ENCODE peak calls at places on chromosome 10, in five cellular contexts. X, I, A, C and Y are unnamed samples.

GRCh38 chr10:86693721-86694369 is 25.5 kb downstream of the LDB3 start:
- DNase-seq in X (no peak), A (no peak), C (no peak), I (peak), Y (peak)

GRCh38 chr10:121696854-121697253 is 98.6 kb upstream of the FGFR2 start:
- DNase-seq in I (no peak), X (no peak), A (no peak), C (no peak), Y (no peak)

GRCh38 chr10:71389768-71390434 is 6.8 kb upstream of the CDH23 start:
- DNase-seq in C (no peak), A (peak), I (no peak), X (no peak), Y (no peak)

GRCh38 chr10:22620140-22620857 is 94.1 kb downstream of the PIP4K2A start:
- DNase-seq in X (peak), A (peak), C (no peak), I (peak), Y (no peak)

GRCh38 chr10:13727574-13727973 is 140.8 kb downstream of the PRPF18 start:
- DNase-seq in C (no peak), X (no peak), A (no peak), I (no peak), Y (no peak)

GRCh38 chr10:26534384-26534783 is 96.2 kb downstream of the APBB1IP start:
- DNase-seq in C (no peak), X (no peak), A (no peak), I (no peak), Y (no peak)

GRCh38 chr10:2980116-2980515 is 87.2 kb upstream of the PFKP start:
- DNase-seq in A (no peak), X (no peak), C (no peak), I (peak), Y (no peak)

GRCh38 chr10:17025444-17026295 is 103.9 kb downstream of the CUBN start:
- DNase-seq in C (peak), A (no peak), X (peak), I (peak), Y (no peak)

GRCh38 chr10:131842351-131843088 is 58.3 kb upstream of the PPP2R2D start:
- DNase-seq in I (no peak), A (no peak), X (no peak), C (no peak), Y (no peak)

GRCh38 chr10:80684217-80684616 is 146.5 kb downstream of the SH2D4B start:
- DNase-seq in I (peak), X (no peak), A (no peak), C (no peak), Y (no peak)

GRCh38 chr10:120098242-120098930 is 205.9 kb downstream of the SEC23IP start:
- DNase-seq in I (peak), X (no peak), A (no peak), C (no peak), Y (peak)

GRCh38 chr10:78301891-78302738 is 268.5 kb downstream of the RPS24 start:
- DNase-seq in C (no peak), I (no peak), A (peak), X (no peak), Y (no peak)

GRCh38 chr10:29305031-29305335 is 16.1 kb downstream of the LYZL1 start:
- DNase-seq in A (no peak), I (no peak), C (no peak), X (no peak), Y (no peak)

GRCh38 chr10:86348321-86349210 is 18.0 kb downstream of the GRID1 start:
- DNase-seq in I (no peak), C (no peak), X (no peak), A (peak), Y (no peak)

GRCh38 chr10:132810807-132811700 is 25.1 kb upstream of the NKX6-2 start:
- DNase-seq in I (no peak), A (no peak), X (no peak), C (no peak), Y (no peak)

GRCh38 chr10:4310153-4310552 is 515.9 kb upstream of the AKR1E2 start:
- DNase-seq in I (no peak), C (no peak), X (no peak), A (no peak), Y (no peak)

GRCh38 chr10:12832096-12832495 is 169.4 kb downstream of the CCDC3 start:
- DNase-seq in A (no peak), I (no peak), X (no peak), C (no peak), Y (no peak)

GRCh38 chr10:110522365-110522988 is 24.8 kb downstream of the DUSP5 start:
- DNase-seq in C (no peak), I (no peak), X (no peak), A (no peak), Y (no peak)

GRCh38 chr10:101974091-101974799 is 81.7 kb downstream of the ARMH3 start:
- DNase-seq in C (no peak), A (no peak), X (no peak), I (no peak), Y (no peak)

GRCh38 chr10:12351447-12351846 is 2.1 kb downstream of the CAMK1D start:
- DNase-seq in X (no peak), I (no peak), C (no peak), A (peak), Y (no peak)

GRCh38 chr10:94706089-94706488 is 22.6 kb downstream of the CYP2C18 start:
- DNase-seq in C (no peak), I (no peak), A (no peak), X (no peak), Y (no peak)

GRCh38 chr10:74628136-74628535 is 198.3 kb upstream of the KAT6B start:
- DNase-seq in A (no peak), X (no peak), C (no peak), I (no peak), Y (no peak)

GRCh38 chr10:33117816-33118215 is 159.8 kb upstream of the ITGB1 start:
- DNase-seq in I (no peak), C (no peak), A (no peak), X (no peak), Y (no peak)